ENCODE peak calls at places on chromosomes 4 and X, in eight cellular contexts. Y is colonic mucosa, Q is thyroid gland, O is AG09309, Z is astrocyte of the cerebellum, V is coronary artery, A is mucosa of descending colon, F is adrenal gland. N is an unnamed sample.

GRCh38 chr4:138225477-138225876 is 16.7 kb downstream of the SLC7A11 start:
- DNase-seq in Y (no peak), Q (no peak), O (no peak), Z (no peak), V (no peak), A (no peak), F (no peak), N (no peak)

GRCh38 chr4:143335979-143336827 is 473 bp upstream of the GAB1 start:
- DNase-seq in Y (peak; percentile 92), Q (peak; percentile 88), O (no peak), Z (peak; percentile 82), V (peak; percentile 93), A (peak; percentile 94), F (peak; percentile 91), N (peak; percentile 87)

GRCh38 chrX:70331161-70331560 is 41.3 kb downstream of the KIF4A start:
- DNase-seq in Y (no peak), Q (no peak), O (no peak), Z (peak; percentile 19), V (no peak), A (no peak), F (no peak), N (no peak)

GRCh38 chr4:41256740-41257256 is at the start of gene UCHL1:
- DNase-seq in Y (no peak), Q (peak; percentile 26), O (peak; percentile 41), Z (peak; percentile 72), V (no peak), A (peak; percentile 31), F (peak; percentile 21), N (peak; percentile 22)

GRCh38 chr4:77167866-77168265 is 10.9 kb downstream of the CCNG2 start:
- DNase-seq in Y (no peak), Q (no peak), O (no peak), Z (no peak), V (no peak), A (no peak), F (no peak), N (no peak)

GRCh38 chr4:141006236-141006802 is 127.0 kb downstream of the RNF150 start:
- DNase-seq in Y (no peak), Q (no peak), O (no peak), Z (no peak), V (no peak), A (no peak), F (no peak), N (no peak)

GRCh38 chr4:89248879-89249281 is 58.7 kb downstream of the GPRIN3 start:
- DNase-seq in Y (no peak), Q (no peak), O (no peak), Z (peak; percentile 4), V (no peak), A (no peak), F (no peak), N (no peak)

GRCh38 chr4:103011378-103012025 is 8.0 kb downstream of the SLC9B1 start:
- DNase-seq in Y (peak; percentile 53), Q (peak; percentile 33), O (no peak), Z (peak; percentile 2), V (no peak), A (peak; percentile 69), F (peak; percentile 78), N (peak; percentile 23)

GRCh38 chr4:79964715-79965345 is 108.2 kb downstream of the ANTXR2 start:
- DNase-seq in Y (no peak), Q (peak; percentile 5), O (no peak), Z (peak; percentile 23), V (no peak), A (no peak), F (no peak), N (no peak)

GRCh38 chrX:73127700-73128241 is 48.5 kb upstream of the PABPC1L2A start:
- DNase-seq in Y (no peak), Q (peak; percentile 35), O (no peak), Z (no peak), V (no peak), A (no peak), F (no peak), N (peak; percentile 11)

GRCh38 chrX:40300286-40300890 is 202.6 kb upstream of the BCOR start:
- DNase-seq in Y (no peak), Q (no peak), O (no peak), Z (no peak), V (no peak), A (no peak), F (no peak), N (no peak)

GRCh38 chrX:119734897-119735339 is 23.5 kb upstream of the SOWAHD start:
- DNase-seq in Y (no peak), Q (peak; percentile 88), O (no peak), Z (no peak), V (no peak), A (peak; percentile 25), F (peak; percentile 20), N (no peak)

GRCh38 chr4:124322234-124322831 is 390.2 kb downstream of the ANKRD50 start:
- DNase-seq in Y (no peak), Q (no peak), O (no peak), Z (peak; percentile 49), V (no peak), A (no peak), F (no peak), N (no peak)

GRCh38 chr4:152708806-152709205 is 29.0 kb upstream of the TMEM154 start:
- DNase-seq in Y (no peak), Q (no peak), O (no peak), Z (no peak), V (no peak), A (no peak), F (no peak), N (no peak)

GRCh38 chr4:13524504-13525243 is 19.6 kb downstream of the NKX3-2 start:
- DNase-seq in Y (no peak), Q (no peak), O (no peak), Z (no peak), V (no peak), A (no peak), F (no peak), N (no peak)

GRCh38 chr4:8164687-8165086 is 6.1 kb upstream of the ABLIM2 start:
- DNase-seq in Y (no peak), Q (no peak), O (no peak), Z (no peak), V (no peak), A (no peak), F (no peak), N (no peak)

GRCh38 chr4:170198742-170199141 is 109.0 kb upstream of the AADAT start:
- DNase-seq in Y (no peak), Q (no peak), O (no peak), Z (peak; percentile 1), V (no peak), A (no peak), F (no peak), N (no peak)

GRCh38 chr4:143336828-143337599 is at the start of gene GAB1:
- DNase-seq in Y (peak; percentile 82), Q (peak; percentile 72), O (no peak), Z (peak; percentile 29), V (no peak), A (peak; percentile 85), F (no peak), N (peak; percentile 74)

GRCh38 chrX:47489507-47490275 is 6.7 kb upstream of the ZNF41 start:
- DNase-seq in Y (no peak), Q (no peak), O (no peak), Z (no peak), V (no peak), A (no peak), F (no peak), N (no peak)

DNA sequence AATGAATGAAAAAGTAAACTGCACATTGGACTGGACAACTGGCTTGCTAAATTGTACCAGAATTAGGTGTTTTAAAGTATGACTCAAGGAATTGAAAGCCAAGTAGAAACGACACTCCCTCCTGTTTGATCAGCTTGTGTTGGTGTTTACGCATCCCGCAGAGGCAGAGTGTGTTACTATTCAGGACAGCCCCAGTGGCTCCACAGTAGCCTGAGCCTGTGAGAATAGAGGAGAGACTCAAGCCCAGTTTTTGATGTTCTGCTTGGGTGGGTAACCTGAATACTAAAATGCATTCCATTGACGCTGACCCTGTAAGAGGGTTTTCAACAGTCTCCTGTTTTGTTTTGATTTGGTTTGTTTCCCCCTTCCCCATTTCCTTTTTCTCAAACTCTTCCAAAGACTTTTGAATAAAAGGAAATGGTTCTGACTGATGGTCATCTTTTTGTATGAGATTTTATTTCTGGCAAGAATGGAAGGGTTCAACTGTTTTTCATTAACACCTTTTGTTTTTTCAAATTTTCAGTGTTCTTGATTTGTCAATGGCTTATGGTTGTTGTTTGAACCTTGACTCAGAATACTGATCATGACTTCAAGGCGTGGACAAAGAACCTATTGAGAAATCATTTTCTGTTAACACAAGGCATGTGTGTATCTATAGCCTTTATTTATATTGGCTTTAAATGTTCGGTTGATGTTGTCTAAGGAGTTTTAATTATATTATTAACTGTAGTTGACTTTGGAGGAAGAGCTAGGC is 10.2 kb downstream of the ADGRL3 start:
- DNase-seq in Y (no peak), Q (no peak), O (no peak), Z (peak; percentile 64), V (no peak), A (no peak), F (no peak), N (no peak)
- TF ChIP-seq CTCF in Y (no peak), Q (no peak), O (no peak), Z (no peak), V (no peak), A (no peak), F (no peak), N (no peak)

DNA sequence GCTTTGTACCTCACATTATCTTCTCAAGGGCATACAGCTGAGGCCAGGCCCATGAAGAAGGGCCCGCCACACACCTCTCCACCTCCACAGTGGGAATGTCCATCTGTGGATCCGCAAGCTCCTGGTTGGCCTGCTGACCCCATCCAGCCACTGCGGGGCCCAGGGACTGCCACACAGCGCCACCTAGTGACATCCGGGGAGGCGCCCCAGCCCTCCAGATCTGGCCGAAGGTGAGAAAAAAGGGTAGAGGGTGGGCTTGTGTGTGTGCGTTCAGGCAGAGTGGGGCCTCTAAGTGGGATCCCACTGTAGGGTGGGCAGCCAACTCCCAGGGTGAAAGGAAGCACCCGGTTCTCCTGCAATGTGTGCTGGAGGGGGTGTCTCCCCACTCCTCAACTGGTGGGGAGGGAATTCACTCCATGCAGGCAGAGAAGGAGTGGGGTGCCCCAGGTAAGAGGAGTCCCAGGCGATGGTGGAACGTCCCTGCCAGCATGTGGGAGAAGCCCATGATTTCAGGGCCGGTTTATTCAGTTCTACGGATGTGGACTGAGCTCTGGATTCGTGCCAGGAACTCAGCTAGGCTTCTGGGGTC is 117.3 kb downstream of the ENPP6 start:
- DNase-seq in Y (peak; percentile 60), Q (peak; percentile 47), O (no peak), Z (no peak), V (no peak), A (peak; percentile 77), F (peak; percentile 36), N (no peak)
- H3K4me3 ChIP-seq in Y (no peak overlapping the region), Q (no peak overlapping the region), O (no peak overlapping the region), Z (no peak overlapping the region), V (no peak overlapping the region), A (no peak overlapping the region), F (no peak overlapping the region), N (no peak overlapping the region)

DNA sequence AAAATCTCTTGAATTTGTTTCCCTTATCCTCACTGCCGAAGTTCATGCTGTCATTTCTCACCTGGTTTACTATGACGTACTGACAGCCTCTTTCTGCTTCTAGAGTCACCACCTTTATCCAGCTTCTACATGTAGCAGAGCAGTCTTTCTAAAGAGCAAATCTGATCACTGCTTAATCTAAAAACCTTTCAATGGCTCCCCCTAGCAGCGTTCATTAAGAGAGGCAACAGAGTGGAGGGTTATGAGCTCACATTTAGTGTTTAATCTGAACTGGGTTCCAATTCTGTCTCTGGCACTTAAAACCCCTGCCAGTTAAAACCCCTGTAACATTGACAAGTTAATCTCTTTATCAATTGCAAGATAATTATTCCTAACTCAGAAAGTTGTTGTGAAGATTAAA is 4.4 kb downstream of the RBPJ start:
- DNase-seq in Y (no peak), Q (no peak), O (no peak), Z (peak; percentile 47), V (no peak), A (no peak), F (no peak), N (no peak)
- TF ChIP-seq CTCF in Y (no peak), Q (no peak), O (peak; percentile 49), Z (peak; percentile 63), V (no peak), A (no peak), F (no peak), N (no peak)

GRCh38 chrX:8345473-8345872 is 119.2 kb upstream of the VCX3B start:
- DNase-seq in Y (no peak), Q (no peak), O (no peak), Z (no peak), V (no peak), A (no peak), F (no peak), N (no peak)
- H3K4me3 ChIP-seq in Y (no peak overlapping the region), Q (no peak overlapping the region), O (no peak overlapping the region), Z (no peak overlapping the region), V (no peak overlapping the region), A (no peak overlapping the region), F (no peak overlapping the region), N (no peak overlapping the region)

N was measured in uterus.